ENCODE peak calls at places on chromosomes 6 and 20, in seven cellular contexts. T is ureter; I is hepatic stellate cell; P is activated gamma-delta T cell treated with Interleukin-2 at 50 U/mL for 16 hours; H is CD4-positive, CD25-positive, alpha-beta regulatory T cell; K is ACHN; A is HCEC 1CT. L is an unnamed sample.

GRCh38 chr6:37495199-37495913 is 4.3 kb downstream of the CCDC167 start:
- DNase-seq in T (no peak), I (no peak), P (no peak), H (no peak), K (no peak), A (no peak), L (no peak)

GRCh38 chr6:108383967-108384366 is 89.1 kb downstream of the AFG1L start:
- DNase-seq in T (no peak), I (no peak), P (no peak), H (no peak), K (no peak), A (no peak), L (no peak)

GRCh38 chr20:25058797-25059486 is 1.0 kb upstream of the ACSS1 start:
- DNase-seq in T (no peak), I (no peak), P (no peak), H (no peak), K (no peak), A (no peak), L (no peak)

GRCh38 chr6:92753956-92754355 is 665.4 kb downstream of the EPHA7 start:
- DNase-seq in T (no peak), I (no peak), P (no peak), H (no peak), K (no peak), A (no peak), L (no peak)

GRCh38 chr20:1663917-1664316 is 6.3 kb upstream of the SIRPG start:
- DNase-seq in T (no peak), I (no peak), P (no peak), H (no peak), K (no peak), A (peak), L (no peak)

GRCh38 chr20:59748555-59749292 is 144.4 kb downstream of the PHACTR3 start:
- DNase-seq in T (no peak), I (no peak), P (no peak), H (no peak), K (no peak), A (no peak), L (no peak)

GRCh38 chr6:35500782-35501181 is 3.9 kb upstream of the TEAD3 start:
- DNase-seq in T (no peak), I (peak), P (no peak), H (no peak), K (no peak), A (peak), L (peak)

GRCh38 chr20:57231951-57232428 is 34.5 kb downstream of the BMP7 start:
- DNase-seq in T (no peak), I (no peak), P (no peak), H (no peak), K (no peak), A (no peak), L (no peak)

GRCh38 chr20:38204936-38205435 is 39.9 kb upstream of the TGM2 start:
- DNase-seq in T (no peak), I (no peak), P (no peak), H (no peak), K (no peak), A (no peak), L (no peak)

GRCh38 chr6:68778356-68779020 is 143.4 kb downstream of the ADGRB3 start:
- DNase-seq in T (no peak), I (peak), P (no peak), H (no peak), K (peak), A (peak), L (peak)

GRCh38 chr20:25016471-25016870 is 23.9 kb upstream of the APMAP start:
- DNase-seq in T (no peak), I (no peak), P (no peak), H (no peak), K (no peak), A (no peak), L (no peak)

GRCh38 chr6:39189915-39190544 is 39.2 kb downstream of the KCNK5 start:
- DNase-seq in T (no peak), I (peak), P (no peak), H (no peak), K (peak), A (no peak), L (peak)

GRCh38 chr6:129753422-129753821 is 43.4 kb upstream of the ARHGAP18 start:
- DNase-seq in T (no peak), I (no peak), P (no peak), H (no peak), K (no peak), A (peak), L (no peak)

GRCh38 chr20:63917811-63918210 is 22.9 kb downstream of the DNAJC5 start:
- DNase-seq in T (no peak), I (no peak), P (no peak), H (no peak), K (no peak), A (no peak), L (no peak)

GRCh38 chr6:136696783-136697364 is 95.4 kb downstream of the MAP3K5 start:
- DNase-seq in T (no peak), I (no peak), P (no peak), H (no peak), K (no peak), A (no peak), L (no peak)

GRCh38 chr20:46551508-46552280 is 1.2 kb upstream of the OCSTAMP start:
- DNase-seq in T (no peak), I (no peak), P (no peak), H (no peak), K (no peak), A (no peak), L (no peak)

GRCh38 chr6:121382467-121383121 is 48.3 kb upstream of the TBC1D32 start:
- DNase-seq in T (no peak), I (no peak), P (no peak), H (no peak), K (no peak), A (no peak), L (no peak)

GRCh38 chr6:157034433-157035230 is 257.5 kb downstream of the ARID1B start:
- DNase-seq in T (no peak), I (no peak), P (no peak), H (peak), K (peak), A (peak), L (no peak)

GRCh38 chr20:12404941-12405340 is 487.2 kb downstream of the BTBD3 start:
- DNase-seq in T (no peak), I (no peak), P (no peak), H (no peak), K (no peak), A (no peak), L (no peak)

GRCh38 chr6:128803911-128804310 is 79.0 kb upstream of the LAMA2 start:
- DNase-seq in T (no peak), I (no peak), P (no peak), H (no peak), K (no peak), A (peak), L (no peak)

GRCh38 chr6:73942581-73942980 is 246.6 kb downstream of the CD109 start:
- DNase-seq in T (no peak), I (peak), P (no peak), H (no peak), K (peak), A (peak), L (no peak)

GRCh38 chr6:16766043-16766521 is 4.8 kb upstream of the ATXN1 start:
- DNase-seq in T (no peak), I (peak), P (no peak), H (no peak), K (peak), A (peak), L (no peak)

GRCh38 chr6:139355777-139356445 is 18.5 kb downstream of the CITED2 start:
- DNase-seq in T (no peak), I (no peak), P (no peak), H (no peak), K (no peak), A (no peak), L (no peak)

GRCh38 chr6:151230277-151230577 is 9.5 kb upstream of the AKAP12 start:
- DNase-seq in T (no peak), I (no peak), P (no peak), H (no peak), K (no peak), A (no peak), L (no peak)

GRCh38 chr6:158784505-158784904 is 34.7 kb downstream of the EZR start:
- DNase-seq in T (no peak), I (peak), P (no peak), H (no peak), K (peak), A (peak), L (peak)

GRCh38 chr6:32969685-32970412 is 1.5 kb downstream of the BRD2 start:
- DNase-seq in T (peak), I (peak), P (peak), H (peak), K (peak), A (peak), L (peak)

GRCh38 chr6:24947636-24948035 is 11.9 kb upstream of the RIPOR2 start:
- DNase-seq in T (no peak), I (no peak), P (no peak), H (no peak), K (no peak), A (no peak), L (no peak)

GRCh38 chr20:668638-669037 is 7.0 kb downstream of the SCRT2 start:
- DNase-seq in T (no peak), I (no peak), P (no peak), H (no peak), K (no peak), A (no peak), L (no peak)